ENCODE peak calls at places on chromosomes 5 and 9, in five cellular contexts. E is breast epithelium, Q is thyroid gland, O is psoas muscle, J is tibial artery. X is an unnamed sample.

GRCh38 chr5:54873696-54874095 is 111.7 kb downstream of the ESM1 start:
- DNase-seq in E (no peak), Q (no peak), O (no peak), J (no peak), X (no peak)

GRCh38 chr9:13971415-13971814 is 342.5 kb downstream of the NFIB start:
- DNase-seq in E (no peak), Q (peak; percentile 11), O (no peak), J (no peak), X (no peak)

GRCh38 chr9:86545085-86545484 is 190.9 kb upstream of the TUT7 start:
- DNase-seq in E (no peak), Q (no peak), O (no peak), J (no peak), X (no peak)

GRCh38 chr9:91920846-91921350 is 29.1 kb downstream of the ROR2 start:
- DNase-seq in E (no peak), Q (no peak), O (no peak), J (no peak), X (no peak)

GRCh38 chr9:70805953-70806352 is 315.5 kb downstream of the TRPM3 start:
- DNase-seq in E (peak; percentile 24), Q (no peak), O (no peak), J (no peak), X (peak; percentile 41)

GRCh38 chr9:26142631-26143030 is 464.4 kb upstream of the TUSC1 start:
- DNase-seq in E (no peak), Q (no peak), O (no peak), J (no peak), X (no peak)

GRCh38 chr5:107090471-107090870 is 580.3 kb downstream of the EFNA5 start:
- DNase-seq in E (no peak), Q (no peak), O (no peak), J (no peak), X (no peak)

GRCh38 chr5:181221792-181222629 is 1.1 kb upstream of the TRIM41 start:
- DNase-seq in E (peak; percentile 97), Q (peak; percentile 95), O (peak; percentile 90), J (peak; percentile 98), X (peak; percentile 98)

GRCh38 chr5:111655169-111655924 is 101.6 kb downstream of the NREP start:
- DNase-seq in E (no peak), Q (no peak), O (no peak), J (peak; percentile 69), X (no peak)

DNA sequence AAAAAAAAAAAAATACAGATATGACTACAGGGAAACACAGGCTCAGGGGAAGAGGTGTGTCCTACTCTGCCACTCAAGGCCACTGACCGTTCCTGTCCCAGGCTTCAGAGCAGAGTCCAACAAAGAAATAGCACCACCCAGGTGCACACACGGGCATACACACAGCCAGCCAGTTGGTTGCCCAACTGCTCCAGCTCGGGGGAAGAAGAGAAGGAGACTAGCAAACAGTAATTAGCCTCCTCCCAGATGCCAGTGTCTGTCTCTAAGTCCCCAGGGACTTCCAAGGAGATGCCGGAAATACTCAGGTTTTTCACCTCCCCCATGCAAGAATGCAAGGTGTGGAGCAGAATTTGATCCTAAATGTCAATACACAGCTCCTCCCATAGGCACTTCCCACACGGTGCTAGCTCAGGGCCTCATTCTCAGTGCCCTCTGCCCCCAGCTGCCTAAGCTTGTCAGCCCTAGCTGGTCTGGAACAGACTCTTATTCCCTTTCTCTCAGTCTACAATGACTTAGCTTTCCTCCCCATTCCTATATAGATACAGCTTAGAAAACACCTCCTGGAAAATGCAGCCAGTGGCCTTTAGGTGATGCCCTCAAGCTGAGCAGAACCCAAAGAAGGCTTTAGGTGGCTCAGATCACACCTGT is 1.7 kb downstream of the MYORG start:
- DNase-seq in E (peak; percentile 32), Q (no peak), O (no peak), J (no peak), X (no peak)
- TF ChIP-seq CTCF in E (no peak), Q (no peak), O (no peak), J (no peak), X (no peak)

GRCh38 chr9:105296889-105297288 is 52.4 kb downstream of the SLC44A1 start:
- DNase-seq in E (no peak), Q (no peak), O (no peak), J (no peak), X (no peak)

GRCh38 chr9:105295151-105295550 is 50.7 kb downstream of the SLC44A1 start:
- DNase-seq in E (no peak), Q (no peak), O (no peak), J (no peak), X (no peak)

GRCh38 chr9:105295986-105296385 is 51.5 kb downstream of the SLC44A1 start:
- DNase-seq in E (no peak), Q (peak; percentile 29), O (no peak), J (no peak), X (no peak)

GRCh38 chr9:105297442-105298097 is 53.1 kb downstream of the SLC44A1 start:
- DNase-seq in E (no peak), Q (no peak), O (no peak), J (no peak), X (no peak)

DNA sequence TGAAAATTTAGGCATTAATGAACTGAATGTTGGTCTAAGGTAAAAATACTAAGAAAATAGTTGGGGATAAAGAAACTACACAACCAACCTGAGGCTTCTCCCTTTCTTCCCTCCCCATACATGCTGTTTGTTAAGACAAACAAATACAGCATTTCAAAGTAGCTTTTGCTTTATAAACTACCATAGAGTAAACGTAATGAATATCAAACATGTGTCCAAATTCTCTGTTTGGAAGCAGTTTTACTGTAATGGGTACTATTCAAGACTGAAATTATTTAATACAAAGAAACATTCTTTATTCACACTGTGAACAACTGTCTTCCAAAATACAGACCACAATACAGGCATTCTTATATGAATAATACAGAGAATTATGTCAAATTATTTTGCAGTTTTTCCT is 52.0 kb downstream of the SLC44A1 start:
- DNase-seq in E (no peak), Q (no peak), O (no peak), J (no peak), X (no peak)
- H3K27ac ChIP-seq in E (peak overlapping the region; percentile 46), Q (peak overlapping the region; percentile 57), O (no peak overlapping the region), J (peak overlapping the region; percentile 59), X (peak overlapping the region; percentile 98)

GRCh38 chr9:135184158-135184557 is 96.7 kb downstream of the OLFM1 start:
- DNase-seq in E (no peak), Q (no peak), O (no peak), J (no peak), X (no peak)
- TF ChIP-seq CTCF in E (no peak), Q (no peak), O (no peak), J (no peak), X (no peak)

DNA sequence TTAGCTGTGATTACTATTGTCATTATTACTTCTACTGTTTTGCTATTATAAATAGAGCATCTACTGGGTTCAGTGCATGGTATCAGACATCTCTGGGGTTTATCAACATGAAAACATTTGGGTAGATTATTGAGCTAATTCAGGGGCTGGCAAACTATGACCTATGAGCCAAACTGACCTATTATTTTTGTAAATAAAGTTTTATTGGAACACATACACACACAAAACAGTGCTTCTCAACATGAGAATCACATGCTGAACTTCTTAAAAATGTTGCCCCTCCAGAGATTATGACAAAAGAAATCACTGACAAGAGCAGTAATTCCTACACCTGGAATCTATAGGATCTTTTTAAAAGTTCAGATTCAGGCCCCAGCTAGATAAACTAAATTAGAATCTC is 30.4 kb downstream of the SLC31A2 start:
- DNase-seq in E (no peak), Q (no peak), O (no peak), J (no peak), X (no peak)
- H3K27ac ChIP-seq in E (no peak overlapping the region), Q (no peak overlapping the region), O (no peak overlapping the region), J (no peak overlapping the region), X (no peak overlapping the region)

GRCh38 chr9:77939149-77939668 is 92.4 kb downstream of the GNAQ start:
- DNase-seq in E (no peak), Q (no peak), O (no peak), J (no peak), X (no peak)

GRCh38 chr9:77929942-77930341 is 101.7 kb downstream of the GNAQ start:
- DNase-seq in E (no peak), Q (no peak), O (no peak), J (no peak), X (no peak)

GRCh38 chr9:77935974-77936373 is 95.6 kb downstream of the GNAQ start:
- DNase-seq in E (no peak), Q (no peak), O (no peak), J (no peak), X (no peak)

GRCh38 chr9:77933019-77933418 is 98.6 kb downstream of the GNAQ start:
- DNase-seq in E (no peak), Q (no peak), O (no peak), J (no peak), X (no peak)

GRCh38 chr9:77933976-77934375 is 97.6 kb downstream of the GNAQ start:
- DNase-seq in E (no peak), Q (no peak), O (no peak), J (no peak), X (no peak)
- TF ChIP-seq CTCF in E (no peak), Q (no peak), O (no peak), J (no peak), X (no peak)

DNA sequence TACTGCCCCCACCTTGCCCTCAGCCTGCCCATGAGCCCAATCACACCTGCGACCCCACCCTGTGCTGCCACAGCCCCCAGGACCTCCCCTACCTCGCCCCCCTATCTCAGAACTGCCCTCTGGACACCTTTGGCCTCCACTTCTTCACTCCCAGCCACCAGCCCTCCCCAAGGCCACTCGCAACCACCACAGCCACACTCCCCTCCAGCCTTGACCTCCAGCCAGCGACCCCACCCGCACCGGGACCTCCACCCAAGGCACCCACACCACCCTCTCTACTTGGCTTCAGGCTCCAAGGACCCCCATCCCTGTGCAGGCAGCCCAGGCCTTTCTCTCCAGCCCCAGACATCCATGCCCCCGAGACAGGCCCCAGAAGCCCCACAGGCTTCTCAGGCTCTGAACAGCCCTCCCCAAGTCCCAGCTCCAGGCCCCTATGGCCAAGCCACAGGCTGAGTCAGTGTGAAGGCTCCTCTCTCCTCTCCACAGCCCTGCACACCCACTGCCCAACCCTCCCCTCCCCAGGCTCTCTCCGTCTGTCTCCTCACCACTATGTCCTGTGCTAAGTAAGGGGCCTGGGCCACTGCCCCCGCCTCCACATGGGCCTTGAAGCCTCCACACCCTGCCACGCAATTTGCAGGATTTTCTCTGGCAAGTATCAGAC is 2.0 kb downstream of the AK1 start:
- DNase-seq in E (no peak), Q (no peak), O (no peak), J (no peak), X (no peak)
- H3K27ac ChIP-seq in E (peak overlapping the region; percentile 22), Q (no peak overlapping the region), O (peak overlapping the region; percentile 85), J (peak overlapping the region; percentile 81), X (peak overlapping the region; percentile 12)

DNA sequence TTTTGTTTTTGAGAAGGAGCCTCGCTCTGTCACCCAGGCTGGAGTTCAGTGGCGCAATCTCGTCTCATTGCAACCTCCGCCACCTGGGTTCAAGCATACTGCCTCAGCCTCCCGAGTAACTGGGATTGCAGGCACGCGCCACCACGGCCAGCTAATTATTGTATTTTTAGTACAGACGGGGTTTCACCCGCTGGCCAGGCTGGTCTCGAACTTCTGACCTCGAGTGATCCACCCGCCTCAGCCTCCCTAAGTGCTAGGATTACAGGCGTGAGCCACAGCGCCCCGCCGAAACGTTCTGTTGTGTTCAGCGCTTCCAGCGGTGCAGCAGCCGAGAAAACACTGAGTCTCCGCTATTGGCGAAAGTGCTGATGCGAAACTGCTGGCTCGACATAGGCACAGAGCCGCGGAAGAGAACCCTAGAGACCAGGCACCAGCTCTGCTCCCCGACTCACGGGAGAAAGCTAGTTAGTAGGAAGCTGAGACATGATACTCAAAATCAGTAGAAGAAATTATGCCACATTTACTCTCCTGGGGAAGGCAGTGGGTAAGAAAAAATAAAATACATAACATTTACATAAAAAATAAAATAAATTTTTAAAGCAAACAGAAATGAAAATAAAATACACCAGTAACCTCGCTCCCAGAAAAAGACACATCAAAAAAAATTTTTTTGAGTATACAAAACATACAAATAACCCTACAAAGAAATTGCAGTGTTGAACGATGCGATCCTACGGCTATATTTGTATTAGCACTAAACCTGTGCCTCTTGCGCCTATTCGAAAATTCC is 31.6 kb downstream of the ANXA2R start:
- DNase-seq in E (peak; percentile 67), Q (peak; percentile 50), O (peak; percentile 87), J (peak; percentile 94), X (peak; percentile 71)
- TF ChIP-seq CTCF in E (no peak), Q (no peak), O (no peak), J (no peak), X (no peak)